ENCODE peak calls at places on chromosomes 1 and 21, in six cellular contexts. V is transverse colon; F is iPS DF 6.9; K is aorta; T is body of pancreas; A is CD8-positive, alpha-beta T cell. G is an unnamed sample. For H3K9me3, the result is how much of the 10 kb centered on the place peaks cover.

GRCh38 chr1:35466120-35466519 is 91.1 kb downstream of the KIAA0319L start:
- DNase-seq in V (no peak), F (no peak), K (no peak), T (no peak), A (no peak), G (no peak)

GRCh38 chr1:55363261-55363660 is 148.1 kb upstream of the USP24 start:
- DNase-seq in V (no peak), F (no peak), K (no peak), T (no peak), A (no peak), G (no peak)

GRCh38 chr1:182841368-182841988 is 2.3 kb downstream of the DHX9 start:
- DNase-seq in V (no peak), F (no peak), K (no peak), T (no peak), A (no peak), G (no peak)

GRCh38 chr21:21156919-21157318 is 158.7 kb downstream of the NCAM2 start:
- DNase-seq in V (no peak), F (no peak), K (no peak), T (no peak), A (no peak), G (no peak)

GRCh38 chr1:44721521-44722361 is 9.2 kb downstream of the RNU5D-1 start:
- DNase-seq in V (peak), F (peak), K (no peak), T (peak), A (peak), G (peak)

GRCh38 chr1:171468120-171468790 is 17.1 kb upstream of the PRRC2C start:
- DNase-seq in V (no peak), F (no peak), K (no peak), T (no peak), A (no peak), G (no peak)

GRCh38 chr21:45954271-45954670 is 27.3 kb upstream of the COL6A1 start:
- DNase-seq in V (no peak), F (no peak), K (no peak), T (no peak), A (no peak), G (peak)

GRCh38 chr21:41894922-41895557 is 15.9 kb upstream of the PRDM15 start:
- DNase-seq in V (no peak), F (no peak), K (no peak), T (no peak), A (no peak), G (no peak)

GRCh38 chr1:61687901-61688300 is 37.0 kb downstream of the TM2D1 start:
- DNase-seq in V (no peak), F (no peak), K (no peak), T (no peak), A (no peak), G (no peak)

GRCh38 chr21:16323586-16323985 is 593.8 kb downstream of the USP25 start:
- DNase-seq in V (no peak), F (no peak), K (no peak), T (no peak), A (no peak), G (no peak)

GRCh38 chr1:85267313-85267712 is 7.9 kb upstream of the C1orf52 start:
- DNase-seq in V (no peak), F (no peak), K (no peak), T (no peak), A (no peak), G (no peak)

GRCh38 chr1:9784508-9785133 is 39.1 kb downstream of the CLSTN1 start:
- DNase-seq in V (peak), F (no peak), K (no peak), T (peak), A (peak), G (peak)

GRCh38 chr1:242211254-242212022 is 212.5 kb upstream of the MAP1LC3C start:
- DNase-seq in V (no peak), F (no peak), K (no peak), T (no peak), A (no peak), G (no peak)

GRCh38 chr1:108747898-108748297 is 1.4 kb downstream of the STXBP3 start:
- DNase-seq in V (no peak), F (no peak), K (no peak), T (no peak), A (no peak), G (no peak)

GRCh38 chr1:17441265-17441992 is 2.0 kb upstream of the RCC2 start:
- DNase-seq in V (no peak), F (no peak), K (no peak), T (no peak), A (no peak), G (no peak)

GRCh38 chr1:17904290-17904689 is 149.2 kb downstream of the ACTL8 start:
- DNase-seq in V (no peak), F (no peak), K (no peak), T (peak), A (no peak), G (no peak)

GRCh38 chr1:161981126-161981525 is 42.5 kb downstream of the OLFML2B start:
- DNase-seq in V (no peak), F (no peak), K (no peak), T (no peak), A (no peak), G (no peak)

GRCh38 chr1:182493063-182493462 is 43.1 kb downstream of the RGSL1 start:
- DNase-seq in V (no peak), F (no peak), K (no peak), T (no peak), A (no peak), G (no peak)

GRCh38 chr1:65207317-65207716 is 59.3 kb downstream of the AK4 start:
- DNase-seq in V (no peak), F (no peak), K (no peak), T (no peak), A (no peak), G (no peak)

GRCh38 chr1:31306278-31306677 is 9.4 kb downstream of the ZCCHC17 start:
- DNase-seq in V (no peak), F (no peak), K (no peak), T (no peak), A (no peak), G (no peak)

GRCh38 chr1:145983206-145983675 is 13.1 kb downstream of the TXNIP start:
- DNase-seq in V (peak), F (no peak), K (no peak), T (peak), A (no peak), G (no peak)

GRCh38 chr1:227318852-227319607 is 738 bp upstream of the CDC42BPA start:
- DNase-seq in V (peak), F (peak), K (no peak), T (peak), A (peak), G (peak)

GRCh38 chr21:45287438-45288391 is at the start of gene POFUT2:
- DNase-seq in V (peak), F (peak), K (peak), T (peak), A (peak), G (peak)

GRCh38 chr1:53572061-53572801 is 113.0 kb downstream of the DMRTB1 start:
- DNase-seq in V (peak), F (no peak), K (peak), T (peak), A (no peak), G (no peak)

GRCh38 chr1:59229138-59229537 is 67.8 kb upstream of the FGGY start:
- DNase-seq in V (no peak), F (no peak), K (no peak), T (no peak), A (no peak), G (no peak)

GRCh38 chr1:209807509-209807908 is 1.6 kb upstream of the IRF6 start:
- DNase-seq in V (no peak), F (no peak), K (no peak), T (no peak), A (no peak), G (no peak)

GRCh38 chr1:203733009-203733863 is 31.7 kb upstream of the LAX1 start:
- DNase-seq in V (no peak), F (no peak), K (no peak), T (no peak), A (no peak), G (no peak)

GRCh38 chr21:43689556-43690337 is 29.2 kb upstream of the PDXK start:
- DNase-seq in V (no peak), F (no peak), K (peak), T (no peak), A (no peak), G (no peak)

GRCh38 chr1:85579619-85580018 is 942 bp upstream of the CCN1 start:
- DNase-seq in V (no peak), F (no peak), K (peak), T (no peak), A (no peak), G (peak)

GRCh38 chr1:26677306-26678115 is 18.3 kb upstream of the ARID1A start:
- DNase-seq in V (peak), F (no peak), K (peak), T (peak), A (peak), G (peak)

GRCh38 chr21:35015435-35016024 is 33.6 kb downstream of the RUNX1 start:
- DNase-seq in V (no peak), F (no peak), K (no peak), T (no peak), A (no peak), G (no peak)

GRCh38 chr1:10906866-10907519 is 105.5 kb upstream of the TARDBP start:
- DNase-seq in V (no peak), F (no peak), K (peak), T (no peak), A (no peak), G (no peak)

GRCh38 chr1:161333166-161333565 is 19.0 kb downstream of the SDHC start:
- DNase-seq in V (no peak), F (no peak), K (no peak), T (no peak), A (no peak), G (no peak)

GRCh38 chr21:34845521-34846213 is 176.9 kb downstream of the CLIC6 start:
- DNase-seq in V (peak), F (no peak), K (no peak), T (peak), A (no peak), G (no peak)

GRCh38 chr1:223819730-223820514 is 25.8 kb downstream of the TP53BP2 start:
- DNase-seq in V (no peak), F (no peak), K (no peak), T (no peak), A (no peak), G (no peak)

GRCh38 chr21:41681336-41681801 is 85.5 kb downstream of the RIPK4 start:
- DNase-seq in V (peak), F (no peak), K (peak), T (peak), A (no peak), G (no peak)

GRCh38 chr1:245715970-245716369 is 561.2 kb downstream of the KIF26B start:
- DNase-seq in V (no peak), F (no peak), K (no peak), T (no peak), A (no peak), G (no peak)

GRCh38 chr1:207673399-207673798 is 28.5 kb downstream of the CR1L start:
- DNase-seq in V (no peak), F (no peak), K (no peak), T (no peak), A (no peak), G (no peak)

GRCh38 chr1:157983787-157984186 is 9.7 kb upstream of the KIRREL1 start:
- DNase-seq in V (no peak), F (no peak), K (no peak), T (no peak), A (no peak), G (no peak)

GRCh38 chr21:30600787-30601186 is at the start of gene KRTAP22-1:
- DNase-seq in V (no peak), F (no peak), K (no peak), T (no peak), A (no peak), G (no peak)

GRCh38 chr21:30598802-30599201 is at the start of gene KRTAP6-2:
- DNase-seq in V (no peak), F (no peak), K (no peak), T (no peak), A (no peak), G (no peak)
- H3K9me3 ChIP-seq in V (under half), F (under half), K (under half), T (under half), A (under half), G (under half)

GRCh38 chr1:93801471-93801870 is 77.5 kb downstream of the DNTTIP2 start:
- DNase-seq in V (no peak), F (no peak), K (no peak), T (no peak), A (no peak), G (no peak)

DNA sequence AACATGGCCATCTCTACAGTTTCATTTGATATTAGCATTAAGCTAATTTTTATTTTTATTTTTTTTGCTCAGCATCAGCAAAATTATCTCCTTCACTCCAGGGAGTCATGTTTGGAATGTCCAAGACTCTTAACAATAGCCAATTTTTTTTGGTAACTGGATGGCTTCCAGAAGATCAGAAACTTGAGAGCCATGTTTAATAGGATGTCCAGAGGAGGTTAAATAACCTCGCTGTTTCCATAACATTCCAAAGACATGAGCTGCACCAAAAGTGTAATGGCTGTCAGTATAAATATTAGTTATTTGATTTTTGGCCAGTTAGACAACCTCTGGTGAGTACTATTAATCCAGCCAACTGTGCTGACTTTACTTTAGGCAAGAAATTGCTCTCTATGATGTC is 80.7 kb downstream of the DNTTIP2 start:
- DNase-seq in V (no peak), F (no peak), K (no peak), T (no peak), A (no peak), G (no peak)
- H3K27ac ChIP-seq in V (no peak), F (no peak), K (no peak), T (no peak), A (no peak), G (no peak)

DNA sequence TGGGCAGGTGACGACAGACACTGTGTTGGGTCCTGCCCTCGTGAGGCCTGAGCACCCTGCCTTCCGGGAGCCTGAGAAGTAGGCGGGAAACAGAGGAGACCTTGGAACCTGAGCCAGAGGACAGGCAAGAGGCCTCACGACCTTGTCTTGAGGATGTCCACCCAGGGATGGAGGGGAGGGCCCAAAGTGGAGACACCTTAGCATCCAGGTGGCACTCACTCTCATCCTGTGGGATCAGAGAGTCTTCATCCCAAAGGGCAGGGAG is 347.2 kb downstream of the NPHP4 start:
- DNase-seq in V (no peak), F (no peak), K (peak), T (no peak), A (no peak), G (no peak)
- H3K9me3 ChIP-seq in V (under half), F (under half), K (under half), T (under half), A (under half), G (under half)

GRCh38 chr21:30207252-30207579 is 8.7 kb downstream of the CLDN8 start:
- DNase-seq in V (no peak), F (no peak), K (no peak), T (no peak), A (no peak), G (no peak)
- H3K27ac ChIP-seq in V (no peak), F (no peak), K (no peak), T (no peak), A (no peak), G (no peak)

GRCh38 chr1:3004285-3005205 is 16.7 kb upstream of the ACTRT2 start:
- DNase-seq in V (no peak), F (no peak), K (peak), T (no peak), A (no peak), G (no peak)
- H3K9me3 ChIP-seq in V (under half), F (under half), K (under half), T (under half), A (under half), G (under half)

GRCh38 chr1:77541162-77541545 is 141.3 kb downstream of the ZZZ3 start:
- DNase-seq in V (no peak), F (no peak), K (no peak), T (no peak), A (no peak), G (no peak)
- H3K27ac ChIP-seq in V (no peak), F (no peak), K (no peak), T (no peak), A (no peak), G (no peak)